ENCODE peak calls at places on chromosome 13, in nine cellular contexts. One of them, this sample, is unnamed.
A peak's percentile ranks its signal among the peaks of the same experiment; 100 is the strongest.

GRCh38 chr13:80160110-80160509 is 180.8 kb downstream of the SPRY2 start:
- DNase-seq in uterus: no peak
- DNase-seq in heart left ventricle: no peak
- DNase-seq in adrenal gland: no peak
- DNase-seq in upper lobe of left lung: no peak
- DNase-seq in HCT116: no peak
- DNase-seq in A549: no peak
- DNase-seq in NB4: no peak
- DNase-seq in esophagus muscularis mucosa: no peak
- DNase-seq in this sample: no peak

GRCh38 chr13:98853791-98854191 is 101.3 kb upstream of the SLC15A1 start:
- DNase-seq in uterus: no peak
- DNase-seq in esophagus muscularis mucosa: no peak
- DNase-seq in upper lobe of left lung: peak; percentile 23
- DNase-seq in HCT116: no peak
- DNase-seq in NB4: no peak
- DNase-seq in adrenal gland: no peak
- DNase-seq in heart left ventricle: no peak
- DNase-seq in A549: no peak
- DNase-seq in this sample: no peak

GRCh38 chr13:104171132-104171531 is 1104.9 kb upstream of the SLC10A2 start:
- DNase-seq in HCT116: no peak
- DNase-seq in adrenal gland: no peak
- DNase-seq in A549: no peak
- DNase-seq in esophagus muscularis mucosa: no peak
- DNase-seq in uterus: no peak
- DNase-seq in heart left ventricle: no peak
- DNase-seq in NB4: no peak
- DNase-seq in upper lobe of left lung: no peak
- DNase-seq in this sample: no peak

GRCh38 chr13:94345374-94346195 is 133.9 kb downstream of the DCT start:
- DNase-seq in adrenal gland: no peak
- DNase-seq in HCT116: no peak
- DNase-seq in heart left ventricle: no peak
- DNase-seq in uterus: no peak
- DNase-seq in upper lobe of left lung: no peak
- DNase-seq in NB4: peak; percentile 8
- DNase-seq in esophagus muscularis mucosa: no peak
- DNase-seq in A549: no peak
- DNase-seq in this sample: no peak

GRCh38 chr13:35953537-35954206 is 177.5 kb downstream of the DCLK1 start:
- DNase-seq in upper lobe of left lung: no peak
- DNase-seq in NB4: peak; percentile 53
- DNase-seq in heart left ventricle: peak; percentile 84
- DNase-seq in uterus: peak; percentile 85
- DNase-seq in HCT116: peak; percentile 13
- DNase-seq in esophagus muscularis mucosa: peak; percentile 93
- DNase-seq in A549: peak; percentile 7
- DNase-seq in adrenal gland: peak; percentile 56
- DNase-seq in this sample: peak; percentile 8

GRCh38 chr13:32211788-32212187 is 103.4 kb downstream of the ZAR1L start:
- DNase-seq in esophagus muscularis mucosa: peak; percentile 87
- DNase-seq in HCT116: no peak
- DNase-seq in adrenal gland: no peak
- DNase-seq in heart left ventricle: peak; percentile 38
- DNase-seq in uterus: no peak
- DNase-seq in NB4: no peak
- DNase-seq in A549: no peak
- DNase-seq in upper lobe of left lung: no peak
- DNase-seq in this sample: no peak

GRCh38 chr13:101916108-101916757 is 463.8 kb downstream of the ITGBL1 start:
- DNase-seq in heart left ventricle: peak; percentile 52
- DNase-seq in upper lobe of left lung: peak; percentile 64
- DNase-seq in HCT116: no peak
- DNase-seq in adrenal gland: no peak
- DNase-seq in esophagus muscularis mucosa: no peak
- DNase-seq in uterus: no peak
- DNase-seq in NB4: no peak
- DNase-seq in A549: peak; percentile 15
- DNase-seq in this sample: no peak

GRCh38 chr13:94351292-94352000 is 128.0 kb downstream of the DCT start:
- DNase-seq in upper lobe of left lung: no peak
- DNase-seq in heart left ventricle: no peak
- DNase-seq in adrenal gland: no peak
- DNase-seq in esophagus muscularis mucosa: peak; percentile 14
- DNase-seq in NB4: peak; percentile 25
- DNase-seq in uterus: no peak
- DNase-seq in HCT116: no peak
- DNase-seq in A549: no peak
- DNase-seq in this sample: peak; percentile 31

GRCh38 chr13:93235258-93236015 is 8.8 kb downstream of the GPC6 start:
- DNase-seq in adrenal gland: no peak
- DNase-seq in HCT116: no peak
- DNase-seq in heart left ventricle: no peak
- DNase-seq in A549: no peak
- DNase-seq in upper lobe of left lung: no peak
- DNase-seq in NB4: no peak
- DNase-seq in esophagus muscularis mucosa: no peak
- DNase-seq in uterus: no peak
- DNase-seq in this sample: no peak

GRCh38 chr13:93079294-93079693 is 147.3 kb upstream of the GPC6 start:
- DNase-seq in upper lobe of left lung: no peak
- DNase-seq in heart left ventricle: no peak
- DNase-seq in esophagus muscularis mucosa: no peak
- DNase-seq in NB4: no peak
- DNase-seq in HCT116: no peak
- DNase-seq in uterus: no peak
- DNase-seq in A549: no peak
- DNase-seq in adrenal gland: no peak
- DNase-seq in this sample: no peak

GRCh38 chr13:93552596-93552995 is 326.0 kb downstream of the GPC6 start:
- DNase-seq in upper lobe of left lung: no peak
- DNase-seq in NB4: no peak
- DNase-seq in heart left ventricle: no peak
- DNase-seq in esophagus muscularis mucosa: no peak
- DNase-seq in adrenal gland: no peak
- DNase-seq in uterus: no peak
- DNase-seq in A549: no peak
- DNase-seq in HCT116: no peak
- DNase-seq in this sample: no peak

GRCh38 chr13:40563350-40564125 is 102.9 kb downstream of the FOXO1 start:
- DNase-seq in heart left ventricle: no peak
- DNase-seq in NB4: no peak
- DNase-seq in A549: no peak
- DNase-seq in HCT116: no peak
- DNase-seq in upper lobe of left lung: no peak
- DNase-seq in adrenal gland: peak; percentile 71
- DNase-seq in uterus: peak; percentile 37
- DNase-seq in esophagus muscularis mucosa: no peak
- DNase-seq in this sample: no peak

GRCh38 chr13:69935043-69935442 is 172.6 kb upstream of the ATXN8OS start:
- DNase-seq in NB4: peak; percentile 58
- DNase-seq in esophagus muscularis mucosa: no peak
- DNase-seq in A549: no peak
- DNase-seq in heart left ventricle: no peak
- DNase-seq in upper lobe of left lung: no peak
- DNase-seq in uterus: no peak
- DNase-seq in adrenal gland: no peak
- DNase-seq in HCT116: peak; percentile 52
- DNase-seq in this sample: no peak

GRCh38 chr13:112071011-112071901 is 4.3 kb downstream of the SOX1 start:
- DNase-seq in NB4: no peak
- DNase-seq in upper lobe of left lung: no peak
- DNase-seq in HCT116: no peak
- DNase-seq in uterus: no peak
- DNase-seq in A549: no peak
- DNase-seq in adrenal gland: no peak
- DNase-seq in esophagus muscularis mucosa: no peak
- DNase-seq in heart left ventricle: no peak
- DNase-seq in this sample: no peak

GRCh38 chr13:101417043-101417406 is 717 bp upstream of the NALCN start:
- DNase-seq in uterus: no peak
- DNase-seq in heart left ventricle: no peak
- DNase-seq in A549: peak; percentile 9
- DNase-seq in adrenal gland: no peak
- DNase-seq in NB4: no peak
- DNase-seq in upper lobe of left lung: no peak
- DNase-seq in esophagus muscularis mucosa: peak; percentile 47
- DNase-seq in HCT116: no peak
- DNase-seq in this sample: peak; percentile 44

GRCh38 chr13:99752373-99752772 is 219.2 kb downstream of the ZIC5 start:
- DNase-seq in upper lobe of left lung: no peak
- DNase-seq in HCT116: no peak
- DNase-seq in NB4: no peak
- DNase-seq in uterus: no peak
- DNase-seq in esophagus muscularis mucosa: no peak
- DNase-seq in adrenal gland: no peak
- DNase-seq in A549: no peak
- DNase-seq in heart left ventricle: no peak
- DNase-seq in this sample: no peak

GRCh38 chr13:40060318-40061007 is 405.0 kb downstream of the COG6 start:
- DNase-seq in HCT116: no peak
- DNase-seq in uterus: peak; percentile 82
- DNase-seq in adrenal gland: no peak
- DNase-seq in heart left ventricle: peak; percentile 51
- DNase-seq in upper lobe of left lung: no peak
- DNase-seq in NB4: peak; percentile 86
- DNase-seq in A549: no peak
- DNase-seq in esophagus muscularis mucosa: no peak
- DNase-seq in this sample: no peak

GRCh38 chr13:75855847-75856246 is 219.7 kb downstream of the LMO7 start:
- DNase-seq in HCT116: no peak
- DNase-seq in esophagus muscularis mucosa: no peak
- DNase-seq in heart left ventricle: no peak
- DNase-seq in upper lobe of left lung: no peak
- DNase-seq in A549: no peak
- DNase-seq in uterus: no peak
- DNase-seq in adrenal gland: no peak
- DNase-seq in NB4: no peak
- DNase-seq in this sample: no peak
- TF ChIP-seq POLR2A in HCT116: no peak
- TF ChIP-seq POLR2A in esophagus muscularis mucosa: no peak
- TF ChIP-seq POLR2A in heart left ventricle: no peak
- TF ChIP-seq POLR2A in upper lobe of left lung: no peak
- TF ChIP-seq POLR2A in A549: no peak
- TF ChIP-seq POLR2A in uterus: no peak
- TF ChIP-seq POLR2A in adrenal gland: no peak
- TF ChIP-seq POLR2A in NB4: no peak
- TF ChIP-seq POLR2A in this sample: no peak

DNA sequence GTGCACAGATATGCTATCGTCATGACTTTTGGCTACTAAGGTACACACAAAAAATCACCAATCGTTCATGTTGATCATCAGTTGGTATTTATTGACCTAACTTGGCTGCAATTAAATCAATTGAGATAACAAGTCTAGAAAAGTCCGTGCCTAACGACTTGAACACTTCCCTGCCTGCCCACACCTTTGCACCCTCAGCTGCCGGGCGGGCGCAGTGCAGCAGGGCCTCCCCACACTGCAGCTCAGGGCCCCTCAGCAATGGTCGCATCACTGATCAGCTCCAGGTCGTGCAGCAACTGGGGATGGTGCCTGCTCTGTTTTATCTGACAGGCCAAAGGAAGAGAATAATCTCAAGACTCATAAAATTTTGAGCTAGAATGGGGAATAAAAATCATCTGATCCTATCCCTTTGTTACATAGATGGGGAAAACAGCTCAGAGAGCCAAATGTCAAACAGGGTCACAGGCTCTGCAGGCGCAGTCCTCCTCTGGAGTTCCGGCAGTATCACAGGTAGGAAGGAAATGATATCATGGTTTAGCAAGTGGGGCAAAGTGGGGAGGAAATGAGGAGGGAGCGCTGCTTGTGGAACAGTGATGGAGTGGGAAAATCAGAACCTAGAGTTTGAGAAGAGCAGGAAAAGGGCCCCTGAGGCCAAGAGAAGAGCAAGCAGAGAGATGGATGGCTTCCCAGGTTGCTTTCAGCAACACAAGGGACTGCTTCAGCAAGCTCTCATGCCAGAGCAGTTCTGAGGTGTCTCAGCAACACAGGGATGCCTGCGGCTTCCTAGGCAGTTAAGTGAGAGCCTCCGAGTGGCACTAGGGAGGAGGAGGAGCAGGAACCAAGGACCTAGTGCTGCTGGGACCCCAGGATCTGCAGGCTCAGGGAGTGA is 57.5 kb downstream of the SLC7A1 start:
- DNase-seq in NB4: no peak
- DNase-seq in HCT116: no peak
- DNase-seq in heart left ventricle: no peak
- DNase-seq in adrenal gland: no peak
- DNase-seq in esophagus muscularis mucosa: no peak
- DNase-seq in A549: no peak
- DNase-seq in upper lobe of left lung: no peak
- DNase-seq in uterus: no peak
- DNase-seq in this sample: no peak
- TF ChIP-seq POLR2A in NB4: no peak
- TF ChIP-seq POLR2A in HCT116: no peak
- TF ChIP-seq POLR2A in heart left ventricle: no peak
- TF ChIP-seq POLR2A in adrenal gland: no peak
- TF ChIP-seq POLR2A in esophagus muscularis mucosa: no peak
- TF ChIP-seq POLR2A in A549: no peak
- TF ChIP-seq POLR2A in upper lobe of left lung: no peak
- TF ChIP-seq POLR2A in uterus: no peak
- TF ChIP-seq POLR2A in this sample: no peak

DNA sequence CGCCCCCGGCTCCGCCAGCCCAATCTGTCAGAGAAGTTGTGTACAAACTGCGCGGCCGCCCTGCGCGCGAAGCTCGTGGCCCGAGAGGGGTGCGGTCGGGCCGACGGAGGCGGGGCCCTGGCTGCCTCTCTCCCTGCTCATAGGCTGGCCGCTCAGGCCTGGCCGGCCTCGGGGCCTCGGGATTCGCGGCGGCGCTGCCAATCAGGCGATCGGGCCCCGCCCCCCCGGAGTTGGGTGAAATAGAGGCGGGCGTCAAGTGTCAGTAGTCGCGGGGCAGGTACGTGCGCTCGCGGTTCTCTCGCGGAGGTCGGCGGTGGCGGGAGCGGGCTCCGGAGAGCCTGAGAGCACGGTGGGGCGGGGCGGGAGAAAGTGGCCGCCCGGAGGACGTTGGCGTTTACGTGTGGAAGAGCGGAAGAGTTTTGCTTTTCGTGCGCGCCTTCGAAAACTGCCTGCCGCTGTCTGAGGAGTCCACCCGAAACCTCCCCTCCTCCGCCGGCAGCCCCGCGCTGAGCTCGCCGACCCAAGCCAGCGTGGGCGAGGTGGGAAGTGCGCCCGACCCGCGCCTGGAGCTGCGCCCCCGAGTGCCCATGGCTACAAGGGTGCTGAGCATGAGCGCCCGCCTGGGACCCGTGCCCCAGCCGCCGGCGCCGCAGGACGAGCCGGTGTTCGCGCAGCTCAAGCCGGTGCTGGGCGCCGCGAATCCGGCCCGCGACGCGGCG is at the start of gene KLF5:
- DNase-seq in HCT116: peak; percentile 94
- DNase-seq in esophagus muscularis mucosa: peak; percentile 98
- DNase-seq in uterus: peak; percentile 96
- DNase-seq in NB4: peak; percentile 91
- DNase-seq in adrenal gland: peak; percentile 96
- DNase-seq in A549: peak; percentile 67
- DNase-seq in heart left ventricle: peak; percentile 97
- DNase-seq in upper lobe of left lung: peak; percentile 99
- DNase-seq in this sample: peak; percentile 94
- TF ChIP-seq POLR2A in HCT116: peak; percentile 94
- TF ChIP-seq POLR2A in esophagus muscularis mucosa: peak; percentile 85
- TF ChIP-seq POLR2A in uterus: peak; percentile 95
- TF ChIP-seq POLR2A in NB4: peak; percentile 40
- TF ChIP-seq POLR2A in adrenal gland: peak; percentile 52
- TF ChIP-seq POLR2A in A549: peak; percentile 96
- TF ChIP-seq POLR2A in heart left ventricle: peak; percentile 27
- TF ChIP-seq POLR2A in upper lobe of left lung: peak; percentile 94
- TF ChIP-seq POLR2A in this sample: peak; percentile 82

GRCh38 chr13:110684388-110685056 is 21.4 kb downstream of the CARS2 start:
- DNase-seq in A549: no peak
- DNase-seq in upper lobe of left lung: no peak
- DNase-seq in esophagus muscularis mucosa: no peak
- DNase-seq in adrenal gland: no peak
- DNase-seq in NB4: no peak
- DNase-seq in HCT116: no peak
- DNase-seq in heart left ventricle: no peak
- DNase-seq in uterus: no peak
- DNase-seq in this sample: no peak
- TF ChIP-seq POLR2A in A549: no peak
- TF ChIP-seq POLR2A in upper lobe of left lung: no peak
- TF ChIP-seq POLR2A in esophagus muscularis mucosa: no peak
- TF ChIP-seq POLR2A in adrenal gland: no peak
- TF ChIP-seq POLR2A in NB4: no peak
- TF ChIP-seq POLR2A in HCT116: no peak
- TF ChIP-seq POLR2A in heart left ventricle: no peak
- TF ChIP-seq POLR2A in uterus: no peak
- TF ChIP-seq POLR2A in this sample: no peak

This sample was measured in H54.